ENCODE peak calls at places on chromosome X, in seven cellular contexts. One of them, this sample, is unnamed.

GRCh38 chrX:72021975-72022374 is 109.7 kb downstream of the RTL5 start:
- DNase-seq in mesendoderm: peak
- DNase-seq in trophoblast cell: no peak
- DNase-seq in H9: peak
- DNase-seq in IMR-90: no peak
- DNase-seq in mesenchymal stem cell: no peak
- DNase-seq in H1: no peak
- DNase-seq in this sample: no peak

GRCh38 chrX:4925911-4926310 is 1212.5 kb upstream of the PRKX start:
- DNase-seq in mesenchymal stem cell: peak
- DNase-seq in trophoblast cell: no peak
- DNase-seq in mesendoderm: peak
- DNase-seq in H9: no peak
- DNase-seq in IMR-90: no peak
- DNase-seq in H1: no peak
- DNase-seq in this sample: no peak

GRCh38 chrX:124406294-124407013 is 60.1 kb downstream of the SH2D1A start:
- DNase-seq in H9: no peak
- DNase-seq in IMR-90: peak
- DNase-seq in trophoblast cell: no peak
- DNase-seq in mesenchymal stem cell: peak
- DNase-seq in mesendoderm: peak
- DNase-seq in H1: no peak
- DNase-seq in this sample: peak

GRCh38 chrX:13574600-13574999 is 5.2 kb downstream of the EGFL6 start:
- DNase-seq in mesendoderm: no peak
- DNase-seq in IMR-90: no peak
- DNase-seq in H9: no peak
- DNase-seq in mesenchymal stem cell: no peak
- DNase-seq in H1: no peak
- DNase-seq in trophoblast cell: no peak
- DNase-seq in this sample: no peak

GRCh38 chrX:121831601-121832000 is 784.2 kb downstream of the GLUD2 start:
- DNase-seq in trophoblast cell: no peak
- DNase-seq in H9: no peak
- DNase-seq in mesendoderm: no peak
- DNase-seq in mesenchymal stem cell: no peak
- DNase-seq in H1: no peak
- DNase-seq in IMR-90: no peak
- DNase-seq in this sample: no peak

GRCh38 chrX:1554469-1555210 is 17.7 kb upstream of the P2RY8 start:
- DNase-seq in mesenchymal stem cell: no peak
- DNase-seq in H1: no peak
- DNase-seq in mesendoderm: no peak
- DNase-seq in IMR-90: no peak
- DNase-seq in H9: no peak
- DNase-seq in trophoblast cell: no peak
- DNase-seq in this sample: no peak

GRCh38 chrX:24479924-24480722 is 15.0 kb downstream of the PDK3 start:
- DNase-seq in mesendoderm: no peak
- DNase-seq in mesenchymal stem cell: peak
- DNase-seq in H9: no peak
- DNase-seq in trophoblast cell: peak
- DNase-seq in H1: no peak
- DNase-seq in IMR-90: peak
- DNase-seq in this sample: no peak

GRCh38 chrX:103404225-103405008 is 28.1 kb downstream of the BEX3 start:
- DNase-seq in H9: peak
- DNase-seq in H1: peak
- DNase-seq in IMR-90: peak
- DNase-seq in mesendoderm: peak
- DNase-seq in trophoblast cell: peak
- DNase-seq in mesenchymal stem cell: peak
- DNase-seq in this sample: peak

GRCh38 chrX:104988038-104988437 is 232.5 kb downstream of the TEX13A start:
- DNase-seq in mesendoderm: no peak
- DNase-seq in trophoblast cell: no peak
- DNase-seq in H1: no peak
- DNase-seq in H9: no peak
- DNase-seq in mesenchymal stem cell: no peak
- DNase-seq in IMR-90: no peak
- DNase-seq in this sample: no peak

GRCh38 chrX:149563359-149563758 is 13.6 kb upstream of the HSFX3 start:
- DNase-seq in mesendoderm: no peak
- DNase-seq in mesenchymal stem cell: no peak
- DNase-seq in H1: no peak
- DNase-seq in IMR-90: no peak
- DNase-seq in trophoblast cell: no peak
- DNase-seq in H9: no peak
- DNase-seq in this sample: no peak

GRCh38 chrX:154123241-154124219 is 20.5 kb upstream of the OPN1LW start:
- DNase-seq in mesendoderm: peak
- DNase-seq in mesenchymal stem cell: no peak
- DNase-seq in H9: no peak
- DNase-seq in IMR-90: no peak
- DNase-seq in trophoblast cell: peak
- DNase-seq in H1: no peak
- DNase-seq in this sample: no peak

GRCh38 chrX:20037182-20037581 is 46.3 kb upstream of the BCLAF3 start:
- DNase-seq in mesendoderm: no peak
- DNase-seq in H9: no peak
- DNase-seq in IMR-90: no peak
- DNase-seq in mesenchymal stem cell: no peak
- DNase-seq in H1: no peak
- DNase-seq in trophoblast cell: no peak
- DNase-seq in this sample: no peak

GRCh38 chrX:30521440-30522182 is 56.0 kb downstream of the TASL start:
- DNase-seq in mesenchymal stem cell: peak
- DNase-seq in IMR-90: peak
- DNase-seq in trophoblast cell: peak
- DNase-seq in H9: no peak
- DNase-seq in mesendoderm: peak
- DNase-seq in H1: no peak
- DNase-seq in this sample: no peak

GRCh38 chrX:58025979-58026378 is 115.7 kb upstream of the ZXDA start:
- DNase-seq in H9: no peak
- DNase-seq in H1: no peak
- DNase-seq in trophoblast cell: no peak
- DNase-seq in mesenchymal stem cell: peak
- DNase-seq in IMR-90: peak
- DNase-seq in mesendoderm: peak
- DNase-seq in this sample: no peak

GRCh38 chrX:111040377-111041017 is 55.5 kb upstream of the PAK3 start:
- DNase-seq in trophoblast cell: no peak
- DNase-seq in H9: no peak
- DNase-seq in mesenchymal stem cell: peak
- DNase-seq in H1: no peak
- DNase-seq in mesendoderm: no peak
- DNase-seq in IMR-90: peak
- DNase-seq in this sample: no peak

GRCh38 chrX:16725067-16725466 is 5.7 kb downstream of the SYAP1 start:
- DNase-seq in H1: no peak
- DNase-seq in mesendoderm: no peak
- DNase-seq in IMR-90: no peak
- DNase-seq in H9: no peak
- DNase-seq in mesenchymal stem cell: no peak
- DNase-seq in trophoblast cell: no peak
- DNase-seq in this sample: no peak

GRCh38 chrX:19857131-19857530 is 30.3 kb downstream of the SH3KBP1 start:
- DNase-seq in H1: no peak
- DNase-seq in mesendoderm: no peak
- DNase-seq in trophoblast cell: no peak
- DNase-seq in IMR-90: no peak
- DNase-seq in mesenchymal stem cell: no peak
- DNase-seq in H9: no peak
- DNase-seq in this sample: no peak

GRCh38 chrX:133655262-133655913 is 240.1 kb upstream of the GPC4 start:
- DNase-seq in H1: no peak
- DNase-seq in mesenchymal stem cell: no peak
- DNase-seq in H9: no peak
- DNase-seq in IMR-90: no peak
- DNase-seq in mesendoderm: no peak
- DNase-seq in trophoblast cell: no peak
- DNase-seq in this sample: no peak

GRCh38 chrX:70921709-70922352 is 9.1 kb downstream of the SLC7A3 start:
- DNase-seq in H9: no peak
- DNase-seq in IMR-90: no peak
- DNase-seq in mesenchymal stem cell: no peak
- DNase-seq in H1: no peak
- DNase-seq in mesendoderm: peak
- DNase-seq in trophoblast cell: no peak
- DNase-seq in this sample: no peak

GRCh38 chrX:24081661-24082154 is 27.0 kb downstream of the EIF2S3 start:
- DNase-seq in mesenchymal stem cell: peak
- DNase-seq in mesendoderm: peak
- DNase-seq in trophoblast cell: peak
- DNase-seq in IMR-90: peak
- DNase-seq in H9: peak
- DNase-seq in H1: peak
- DNase-seq in this sample: peak

GRCh38 chrX:134431894-134432293 is 28.1 kb upstream of the HPRT1 start:
- DNase-seq in mesenchymal stem cell: peak
- DNase-seq in mesendoderm: no peak
- DNase-seq in H9: no peak
- DNase-seq in H1: no peak
- DNase-seq in trophoblast cell: no peak
- DNase-seq in IMR-90: peak
- DNase-seq in this sample: no peak

GRCh38 chrX:15674514-15674898 is 9.9 kb upstream of the CLTRN start:
- DNase-seq in H9: no peak
- DNase-seq in trophoblast cell: peak
- DNase-seq in mesendoderm: no peak
- DNase-seq in IMR-90: peak
- DNase-seq in mesenchymal stem cell: peak
- DNase-seq in H1: no peak
- DNase-seq in this sample: peak

GRCh38 chrX:148700021-148700420 is 199.6 kb downstream of the AFF2 start:
- DNase-seq in H9: no peak
- DNase-seq in mesendoderm: no peak
- DNase-seq in mesenchymal stem cell: no peak
- DNase-seq in H1: no peak
- DNase-seq in trophoblast cell: no peak
- DNase-seq in IMR-90: no peak
- DNase-seq in this sample: no peak

GRCh38 chrX:17361620-17362019 is 13.4 kb upstream of the NHS start:
- DNase-seq in IMR-90: no peak
- DNase-seq in mesenchymal stem cell: no peak
- DNase-seq in mesendoderm: peak
- DNase-seq in H9: peak
- DNase-seq in trophoblast cell: no peak
- DNase-seq in H1: no peak
- DNase-seq in this sample: no peak

GRCh38 chrX:47776301-47776700 is 60.4 kb upstream of the ZNF81 start:
- DNase-seq in trophoblast cell: no peak
- DNase-seq in H9: no peak
- DNase-seq in H1: no peak
- DNase-seq in IMR-90: no peak
- DNase-seq in mesenchymal stem cell: no peak
- DNase-seq in mesendoderm: no peak
- DNase-seq in this sample: no peak
- H3K18ac ChIP-seq in trophoblast cell: no peak
- H3K18ac ChIP-seq in H9: no peak
- H3K18ac ChIP-seq in H1: no peak
- H3K18ac ChIP-seq in IMR-90: no peak
- H3K18ac ChIP-seq in mesenchymal stem cell: no peak
- H3K18ac ChIP-seq in mesendoderm: no peak
- H3K18ac ChIP-seq in this sample: no peak

GRCh38 chrX:132216806-132217202 is 2.4 kb downstream of the RAP2C start:
- DNase-seq in IMR-90: peak
- DNase-seq in mesenchymal stem cell: peak
- DNase-seq in H1: no peak
- DNase-seq in trophoblast cell: no peak
- DNase-seq in H9: no peak
- DNase-seq in mesendoderm: no peak
- DNase-seq in this sample: no peak

GRCh38 chrX:132216283-132216682 is 3.0 kb downstream of the RAP2C start:
- DNase-seq in mesendoderm: no peak
- DNase-seq in trophoblast cell: no peak
- DNase-seq in IMR-90: no peak
- DNase-seq in mesenchymal stem cell: peak
- DNase-seq in H9: no peak
- DNase-seq in H1: no peak
- DNase-seq in this sample: no peak

GRCh38 chrX:132218100-132218807 is 993 bp downstream of the RAP2C start:
- DNase-seq in trophoblast cell: peak
- DNase-seq in H9: peak
- DNase-seq in mesendoderm: peak
- DNase-seq in IMR-90: peak
- DNase-seq in H1: peak
- DNase-seq in mesenchymal stem cell: peak
- DNase-seq in this sample: peak

GRCh38 chrX:132217203-132218073 is 1.8 kb downstream of the RAP2C start:
- DNase-seq in IMR-90: peak
- DNase-seq in mesendoderm: peak
- DNase-seq in mesenchymal stem cell: peak
- DNase-seq in H9: peak
- DNase-seq in H1: peak
- DNase-seq in trophoblast cell: peak
- DNase-seq in this sample: peak

GRCh38 chrX:132219343-132219768 is at the start of gene RAP2C:
- DNase-seq in mesenchymal stem cell: peak
- DNase-seq in IMR-90: peak
- DNase-seq in mesendoderm: peak
- DNase-seq in trophoblast cell: peak
- DNase-seq in H1: peak
- DNase-seq in H9: peak
- DNase-seq in this sample: peak
- H3K18ac ChIP-seq in mesenchymal stem cell: no peak
- H3K18ac ChIP-seq in IMR-90: no peak
- H3K18ac ChIP-seq in mesendoderm: peak
- H3K18ac ChIP-seq in trophoblast cell: no peak
- H3K18ac ChIP-seq in H1: no peak
- H3K18ac ChIP-seq in H9: peak
- H3K18ac ChIP-seq in this sample: no peak

GRCh38 chrX:112746812-112747630 is 67.3 kb upstream of the LHFPL1 start:
- DNase-seq in H1: no peak
- DNase-seq in mesenchymal stem cell: peak
- DNase-seq in trophoblast cell: peak
- DNase-seq in IMR-90: peak
- DNase-seq in mesendoderm: no peak
- DNase-seq in H9: no peak
- DNase-seq in this sample: no peak
- H3K18ac ChIP-seq in H1: no peak
- H3K18ac ChIP-seq in mesenchymal stem cell: no peak
- H3K18ac ChIP-seq in trophoblast cell: no peak
- H3K18ac ChIP-seq in IMR-90: no peak
- H3K18ac ChIP-seq in mesendoderm: no peak
- H3K18ac ChIP-seq in H9: no peak
- H3K18ac ChIP-seq in this sample: no peak

DNA sequence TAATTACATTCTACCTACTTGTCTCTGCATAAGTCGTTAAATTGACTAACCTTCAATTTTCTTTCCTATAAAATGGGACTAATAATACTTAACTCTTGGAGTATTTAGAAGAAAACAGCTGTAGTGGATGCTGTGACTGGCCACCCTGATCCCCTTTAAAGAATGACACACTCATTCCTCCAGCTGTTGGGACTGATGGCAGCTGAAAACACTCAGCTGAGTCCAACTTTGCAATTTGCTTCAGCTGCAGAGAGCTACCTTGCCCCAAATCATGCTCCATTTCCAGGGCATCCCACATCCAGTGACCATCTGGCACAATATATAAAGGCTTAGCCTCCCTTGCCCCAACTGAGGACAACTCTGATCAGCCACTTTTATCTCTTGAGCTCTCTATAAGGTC is 89.1 kb downstream of the MID1IP1 start:
- DNase-seq in H9: no peak
- DNase-seq in mesenchymal stem cell: no peak
- DNase-seq in mesendoderm: no peak
- DNase-seq in H1: no peak
- DNase-seq in trophoblast cell: no peak
- DNase-seq in IMR-90: no peak
- DNase-seq in this sample: no peak
- H3K18ac ChIP-seq in H9: no peak
- H3K18ac ChIP-seq in mesenchymal stem cell: no peak
- H3K18ac ChIP-seq in mesendoderm: no peak
- H3K18ac ChIP-seq in H1: no peak
- H3K18ac ChIP-seq in trophoblast cell: no peak
- H3K18ac ChIP-seq in IMR-90: no peak
- H3K18ac ChIP-seq in this sample: no peak

This sample was measured in neuronal stem cell.